ENCODE peak calls at places on chromosomes 3 and 15, in nine cellular contexts. H, R, F, J, Y, C, W, M and T are unnamed samples.

GRCh38 chr15:37682304-37682703 is 252.1 kb upstream of the TMCO5A start:
- DNase-seq in H (no peak), R (no peak), F (no peak), J (no peak), Y (no peak), C (no peak), W (no peak), M (no peak), T (no peak)

GRCh38 chr3:163935411-163935810 is 1142.9 kb downstream of the SI start:
- DNase-seq in H (no peak), R (no peak), F (no peak), J (no peak), Y (no peak), C (no peak), W (no peak), M (no peak), T (no peak)

GRCh38 chr3:89474333-89475130 is 367.1 kb downstream of the EPHA3 start:
- DNase-seq in H (no peak), R (no peak), F (no peak), J (no peak), Y (no peak), C (no peak), W (no peak), M (no peak), T (no peak)

GRCh38 chr3:159451067-159451466 is 537.6 kb upstream of the IL12A start:
- DNase-seq in H (no peak), R (no peak), F (no peak), J (no peak), Y (no peak), C (no peak), W (no peak), M (no peak), T (no peak)

GRCh38 chr15:33722005-33722672 is 246.2 kb upstream of the CHRM5 start:
- DNase-seq in H (no peak), R (no peak), F (no peak), J (no peak), Y (no peak), C (no peak), W (peak), M (no peak), T (no peak)

GRCh38 chr15:57468486-57468885 is 92.2 kb downstream of the CGNL1 start:
- DNase-seq in H (no peak), R (no peak), F (no peak), J (no peak), Y (no peak), C (no peak), W (no peak), M (no peak), T (no peak)

GRCh38 chr15:100114100-100114499 is 227.7 kb downstream of the ADAMTS17 start:
- DNase-seq in H (no peak), R (peak), F (no peak), J (peak), Y (no peak), C (peak), W (no peak), M (peak), T (peak)

GRCh38 chr3:189824629-189825312 is 193.6 kb downstream of the TP63 start:
- DNase-seq in H (no peak), R (no peak), F (no peak), J (no peak), Y (peak), C (no peak), W (no peak), M (no peak), T (no peak)

GRCh38 chr3:46812237-46812791 is 50.9 kb downstream of the MYL3 start:
- DNase-seq in H (peak), R (peak), F (peak), J (peak), Y (peak), C (no peak), W (no peak), M (peak), T (peak)

GRCh38 chr3:171873561-171873960 is 30.4 kb downstream of the TMEM212 start:
- DNase-seq in H (no peak), R (no peak), F (no peak), J (no peak), Y (peak), C (no peak), W (no peak), M (no peak), T (no peak)

GRCh38 chr15:101047301-101047781 is 128.2 kb downstream of the LRRK1 start:
- DNase-seq in H (peak), R (peak), F (no peak), J (peak), Y (no peak), C (no peak), W (no peak), M (peak), T (peak)

GRCh38 chr3:94978076-94978475 is 915.2 kb downstream of the NSUN3 start:
- DNase-seq in H (no peak), R (no peak), F (no peak), J (no peak), Y (no peak), C (no peak), W (no peak), M (no peak), T (no peak)

GRCh38 chr3:10017636-10018292 is 8.5 kb upstream of the FANCD2 start:
- DNase-seq in H (no peak), R (no peak), F (no peak), J (no peak), Y (no peak), C (no peak), W (no peak), M (peak), T (no peak)

GRCh38 chr3:53150247-53151085 is 10.5 kb upstream of the PRKCD start:
- DNase-seq in H (no peak), R (peak), F (no peak), J (no peak), Y (no peak), C (no peak), W (no peak), M (no peak), T (no peak)

GRCh38 chr3:36965440-36965839 is 20.6 kb upstream of the TRANK1 start:
- DNase-seq in H (no peak), R (no peak), F (no peak), J (no peak), Y (no peak), C (no peak), W (no peak), M (no peak), T (peak)

GRCh38 chr15:57667171-57667924 is 39.2 kb upstream of the POLR2M start:
- DNase-seq in H (no peak), R (no peak), F (no peak), J (no peak), Y (peak), C (no peak), W (no peak), M (no peak), T (no peak)

GRCh38 chr3:46946856-46947544 is 29.5 kb downstream of the CCDC12 start:
- DNase-seq in H (no peak), R (peak), F (no peak), J (no peak), Y (peak), C (no peak), W (no peak), M (no peak), T (no peak)

GRCh38 chr3:118089563-118089962 is 945.1 kb downstream of the IGSF11 start:
- DNase-seq in H (no peak), R (no peak), F (no peak), J (no peak), Y (no peak), C (no peak), W (no peak), M (no peak), T (no peak)

GRCh38 chr3:108221403-108221802 is 821 bp downstream of the IFT57 start:
- DNase-seq in H (no peak), R (no peak), F (no peak), J (no peak), Y (no peak), C (no peak), W (no peak), M (no peak), T (no peak)

GRCh38 chr3:99477650-99478049 is 160.7 kb upstream of the COL8A1 start:
- DNase-seq in H (no peak), R (no peak), F (no peak), J (no peak), Y (no peak), C (no peak), W (no peak), M (no peak), T (no peak)

GRCh38 chr3:19146685-19147650 is 1.3 kb upstream of the KCNH8 start:
- DNase-seq in H (peak), R (peak), F (peak), J (peak), Y (peak), C (peak), W (no peak), M (peak), T (peak)

GRCh38 chr15:55108858-55109518 is 87.8 kb downstream of the RSL24D1 start:
- DNase-seq in H (peak), R (peak), F (peak), J (peak), Y (peak), C (peak), W (peak), M (peak), T (peak)

DNA sequence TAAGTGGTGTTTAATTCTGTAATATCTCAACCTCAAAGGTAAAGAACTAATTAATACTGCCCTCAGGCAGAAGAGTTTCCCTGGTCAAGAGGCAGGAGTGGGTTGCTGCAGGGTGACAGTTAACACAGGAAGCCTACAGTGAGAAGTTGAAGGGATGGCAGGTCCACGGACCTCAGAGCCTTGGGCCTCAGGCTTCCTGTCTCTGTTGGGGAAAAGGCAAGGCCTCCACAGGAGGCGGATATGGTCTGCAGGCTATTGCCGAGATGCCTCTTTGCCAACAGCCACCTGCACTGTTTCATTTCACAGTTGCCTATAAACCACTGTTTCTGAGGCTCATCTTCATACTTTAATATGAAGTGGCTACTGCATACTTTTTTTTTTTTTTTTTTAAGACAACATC is 33.3 kb upstream of the RPN1 start:
- DNase-seq in H (no peak), R (no peak), F (no peak), J (no peak), Y (no peak), C (no peak), W (no peak), M (no peak), T (no peak)
- TF ChIP-seq POLR2A in H (no peak), R (no peak), F (no peak), J (no peak), Y (no peak), C (no peak), W (no peak), M (no peak), T (no peak)

GRCh38 chr3:80391573-80391972 is 623.8 kb upstream of the ROBO1 start:
- DNase-seq in H (no peak), R (no peak), F (no peak), J (no peak), Y (no peak), C (no peak), W (peak), M (no peak), T (no peak)
- TF ChIP-seq CTCF in H (no peak), R (no peak), F (no peak), J (no peak), Y (no peak), C (no peak), W (no peak), M (no peak), T (no peak)

DNA sequence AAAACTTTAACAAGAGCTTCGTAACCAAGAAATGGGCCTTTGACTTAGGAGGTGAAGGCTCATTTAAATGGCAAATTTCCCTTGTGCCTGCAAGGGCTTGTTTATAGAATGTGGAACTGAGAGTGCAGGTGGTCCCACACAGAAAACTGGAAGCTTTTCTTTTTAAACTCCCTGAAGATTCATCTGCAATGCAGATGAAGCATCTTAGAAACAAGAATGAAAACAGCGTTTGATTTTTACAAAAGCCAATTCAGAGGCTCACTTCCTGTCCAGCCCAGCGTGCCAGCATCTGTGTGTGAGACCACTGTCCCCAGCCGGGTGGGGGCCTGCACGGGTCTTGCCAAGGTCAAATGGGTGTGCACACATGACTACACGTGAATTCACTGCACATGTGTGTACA is 94.7 kb downstream of the LINGO1 start:
- DNase-seq in H (no peak), R (no peak), F (no peak), J (no peak), Y (no peak), C (no peak), W (peak), M (peak), T (no peak)
- TF ChIP-seq EP300 in H (no peak), R (no peak), F (no peak), J (no peak), Y (no peak), C (no peak), W (peak), M (no peak), T (no peak)

GRCh38 chr3:15098503-15099363 is at the start of gene RBSN:
- DNase-seq in H (peak), R (peak), F (peak), J (peak), Y (peak), C (peak), W (peak), M (peak), T (peak)
- TF ChIP-seq POLR2A in H (peak), R (peak), F (peak), J (peak), Y (peak), C (peak), W (peak), M (peak), T (peak)

GRCh38 chr15:76032046-76032445 is 19.8 kb upstream of the NRG4 start:
- DNase-seq in H (no peak), R (no peak), F (no peak), J (no peak), Y (no peak), C (no peak), W (no peak), M (no peak), T (no peak)

GRCh38 chr15:76033438-76033837 is 21.2 kb upstream of the NRG4 start:
- DNase-seq in H (no peak), R (no peak), F (no peak), J (no peak), Y (no peak), C (no peak), W (no peak), M (no peak), T (no peak)

GRCh38 chr15:76038512-76038911 is 21.3 kb upstream of the TMEM266 start:
- DNase-seq in H (no peak), R (no peak), F (no peak), J (no peak), Y (no peak), C (no peak), W (no peak), M (no peak), T (no peak)

GRCh38 chr15:76034111-76034510 is 21.9 kb upstream of the NRG4 start:
- DNase-seq in H (no peak), R (no peak), F (no peak), J (no peak), Y (no peak), C (no peak), W (no peak), M (no peak), T (no peak)

DNA sequence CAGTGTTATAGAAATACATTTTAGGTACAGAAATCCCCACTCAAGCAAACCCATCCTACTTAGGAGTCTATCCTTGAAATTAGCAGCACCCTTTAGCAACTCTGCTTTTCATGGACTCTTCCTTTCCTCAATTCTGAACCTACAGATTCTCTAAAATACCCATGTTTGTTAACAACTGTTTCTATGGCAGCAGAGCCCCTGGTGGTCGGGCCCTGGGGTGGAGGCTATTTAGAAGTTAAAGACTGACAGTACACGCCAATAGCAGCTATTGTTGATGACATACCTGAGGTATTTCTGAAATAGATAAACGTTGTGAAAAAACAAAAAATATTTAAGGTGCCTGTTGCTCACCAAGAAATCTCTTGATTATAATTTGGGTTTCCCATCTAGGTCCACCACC is 23.4 kb upstream of the NRG4 start:
- DNase-seq in H (no peak), R (no peak), F (no peak), J (no peak), Y (no peak), C (no peak), W (no peak), M (no peak), T (no peak)
- TF ChIP-seq CTCF in H (no peak), R (no peak), F (no peak), J (no peak), Y (no peak), C (no peak), W (no peak), M (no peak), T (no peak)

GRCh38 chr15:73990250-73991005 is 1.7 kb downstream of the STOML1 start:
- DNase-seq in H (no peak), R (no peak), F (no peak), J (no peak), Y (no peak), C (no peak), W (no peak), M (peak), T (no peak)
- TF ChIP-seq EP300 in H (no peak), R (no peak), F (no peak), J (no peak), Y (no peak), C (no peak), W (no peak), M (no peak), T (no peak)

GRCh38 chr15:63046927-63047760 is 4.6 kb downstream of the TPM1 start:
- DNase-seq in H (no peak), R (no peak), F (no peak), J (no peak), Y (no peak), C (no peak), W (no peak), M (no peak), T (no peak)
- TF ChIP-seq POLR2A in H (no peak), R (no peak), F (no peak), J (no peak), Y (no peak), C (no peak), W (no peak), M (no peak), T (no peak)